ENCODE peak calls at places on chromosome 9, in ten cellular contexts. W is aorta, K is left ventricle myocardium inferior, B is OCI-LY7, U is NCI-H1930, L is choroid plexus epithelial cell, P is NCI-H2081, T is CD14-positive monocyte, N is sciatic nerve, X is right atrium auricular region. I is an unnamed sample.

GRCh38 chr9:22395585-22396205 is 50.9 kb upstream of the DMRTA1 start:
- DNase-seq in K (no peak), L (peak), T (no peak), U (no peak), X (no peak), N (no peak), B (no peak), P (no peak), W (no peak), I (no peak)

GRCh38 chr9:95763983-95764382 is 111.5 kb upstream of the ERCC6L2 start:
- DNase-seq in B (no peak), U (no peak), L (no peak), X (no peak), P (no peak), N (no peak), T (no peak), W (no peak), K (no peak), I (no peak)

GRCh38 chr9:131238402-131239021 is 37.8 kb downstream of the FAM78A start:
- DNase-seq in U (no peak), W (no peak), L (peak), B (no peak), K (peak), T (no peak), P (no peak), X (no peak), N (no peak), I (no peak)

GRCh38 chr9:99419099-99419498 is 197.0 kb downstream of the SEC61B start:
- DNase-seq in U (no peak), W (no peak), B (no peak), X (no peak), P (no peak), N (no peak), K (no peak), L (peak), T (no peak), I (no peak)

GRCh38 chr9:136951541-136952353 is at the start of gene LCN12:
- DNase-seq in N (no peak), P (no peak), B (no peak), L (no peak), U (no peak), T (no peak), K (no peak), W (no peak), X (no peak), I (peak)

GRCh38 chr9:12719431-12719830 is 26.2 kb downstream of the TYRP1 start:
- DNase-seq in X (no peak), N (no peak), K (no peak), U (no peak), T (no peak), B (peak), L (peak), P (peak), W (no peak), I (no peak)

GRCh38 chr9:100884518-100884917 is 144.0 kb upstream of the PLPPR1 start:
- DNase-seq in L (no peak), W (no peak), K (no peak), B (no peak), T (no peak), N (no peak), P (no peak), X (no peak), U (no peak), I (no peak)

GRCh38 chr9:130239741-130240241 is 25.8 kb upstream of the HMCN2 start:
- DNase-seq in X (no peak), B (no peak), W (no peak), N (no peak), P (no peak), K (no peak), T (no peak), U (no peak), L (no peak), I (no peak)

GRCh38 chr9:131776473-131776872 is 36.6 kb upstream of the RAPGEF1 start:
- DNase-seq in L (peak), B (peak), W (no peak), T (no peak), P (no peak), K (no peak), N (no peak), U (no peak), X (no peak), I (no peak)

GRCh38 chr9:128340691-128341434 is 536 bp downstream of the SLC27A4 start:
- DNase-seq in P (no peak), B (no peak), L (no peak), W (peak), T (no peak), K (no peak), N (no peak), X (no peak), U (no peak), I (no peak)

GRCh38 chr9:126117631-126118030 is 209.0 kb upstream of the MVB12B start:
- DNase-seq in B (no peak), T (no peak), N (peak), X (peak), L (no peak), K (no peak), P (no peak), W (no peak), U (no peak), I (no peak)

GRCh38 chr9:82488702-82489578 is 500.4 kb downstream of the SPATA31D1 start:
- DNase-seq in B (no peak), K (no peak), X (no peak), N (no peak), P (peak), L (peak), W (no peak), U (no peak), T (no peak), I (peak)

GRCh38 chr9:123349033-123349432 is 7.0 kb upstream of the CRB2 start:
- DNase-seq in T (no peak), N (no peak), U (no peak), L (no peak), P (no peak), X (no peak), W (no peak), K (no peak), B (no peak), I (no peak)

GRCh38 chr9:37218800-37219425 is 98.5 kb downstream of the ZCCHC7 start:
- DNase-seq in T (no peak), X (no peak), U (no peak), N (no peak), L (no peak), B (no peak), P (no peak), K (no peak), W (no peak), I (peak)

GRCh38 chr9:100583019-100583802 is 5.3 kb downstream of the CAVIN4 start:
- DNase-seq in K (no peak), W (no peak), P (no peak), N (no peak), T (no peak), X (no peak), U (no peak), B (no peak), L (no peak), I (no peak)

GRCh38 chr9:462611-463010 is 247.9 kb downstream of the DOCK8 start:
- DNase-seq in U (no peak), B (no peak), L (no peak), N (no peak), P (no peak), K (no peak), T (no peak), X (no peak), W (no peak), I (no peak)

GRCh38 chr9:74874220-74874619 is 13.5 kb downstream of the TRPM6 start:
- DNase-seq in U (no peak), X (no peak), T (no peak), B (no peak), L (no peak), P (no peak), K (no peak), N (no peak), W (no peak), I (no peak)

GRCh38 chr9:37412431-37413151 is 9.9 kb upstream of the GRHPR start:
- DNase-seq in B (peak), P (no peak), N (no peak), K (no peak), U (no peak), T (no peak), X (no peak), W (peak), L (peak), I (no peak)

GRCh38 chr9:126805546-126806262 is 864 bp downstream of the ZBTB43 start:
- DNase-seq in L (peak), X (peak), U (no peak), W (peak), B (peak), T (peak), K (peak), P (no peak), N (no peak), I (peak)

GRCh38 chr9:130680836-130681768 is 12.5 kb upstream of the EXOSC2 start:
- DNase-seq in B (peak), P (peak), X (peak), U (peak), N (peak), L (peak), T (peak), K (peak), W (peak), I (peak)

GRCh38 chr9:113656771-113657670 is 193.5 kb downstream of the RGS3 start:
- DNase-seq in T (no peak), N (peak), K (no peak), U (no peak), L (no peak), B (no peak), P (no peak), W (no peak), X (no peak), I (no peak)

GRCh38 chr9:74361508-74361907 is 135.6 kb upstream of the RORB start:
- DNase-seq in P (no peak), X (no peak), T (no peak), W (no peak), U (no peak), B (no peak), K (no peak), N (no peak), L (no peak), I (no peak)

GRCh38 chr9:124894741-124895170 is 32.8 kb downstream of the ARPC5L start:
- DNase-seq in B (peak), T (no peak), W (no peak), K (no peak), L (peak), U (no peak), N (no peak), X (no peak), P (no peak), I (no peak)

GRCh38 chr9:90999425-91000397 is 198.1 kb downstream of the SYK start:
- DNase-seq in P (peak), U (peak), X (no peak), N (no peak), K (no peak), T (no peak), B (no peak), L (no peak), W (no peak), I (no peak)

GRCh38 chr9:401223-401622 is 186.6 kb downstream of the DOCK8 start:
- DNase-seq in T (no peak), U (no peak), K (no peak), L (no peak), N (no peak), P (no peak), W (no peak), B (no peak), X (no peak), I (no peak)

GRCh38 chr9:125189011-125189360 is 617 bp downstream of the PPP6C start:
- DNase-seq in N (peak), U (no peak), P (no peak), T (peak), B (peak), K (peak), X (no peak), W (peak), L (peak), I (no peak)

GRCh38 chr9:83986765-83987401 is 6.3 kb downstream of the RMI1 start:
- DNase-seq in L (peak), K (no peak), B (no peak), U (no peak), N (no peak), W (no peak), X (no peak), P (peak), T (no peak), I (no peak)

GRCh38 chr9:105760053-105760452 is 65.7 kb downstream of the TMEM38B start:
- DNase-seq in U (no peak), T (no peak), P (no peak), K (no peak), N (no peak), X (no peak), B (no peak), W (no peak), L (peak), I (no peak)

GRCh38 chr9:109401990-109402318 is 81.1 kb upstream of the EPB41L4B start:
- DNase-seq in X (no peak), L (no peak), N (no peak), B (no peak), U (no peak), K (no peak), T (no peak), W (no peak), P (no peak), I (no peak)

GRCh38 chr9:79131876-79132377 is 439.8 kb upstream of the TLE4 start:
- DNase-seq in X (no peak), U (no peak), K (no peak), L (no peak), T (no peak), P (no peak), W (no peak), N (no peak), B (no peak), I (no peak)

GRCh38 chr9:135023389-135023788 is 64.1 kb upstream of the OLFM1 start:
- DNase-seq in L (peak), N (no peak), T (no peak), X (no peak), P (no peak), K (no peak), B (no peak), W (no peak), U (no peak), I (no peak)

GRCh38 chr9:80954521-80954920 is 734.8 kb downstream of the TLE1 start:
- DNase-seq in N (no peak), T (no peak), K (no peak), L (peak), B (no peak), X (no peak), P (no peak), W (no peak), U (no peak), I (no peak)

GRCh38 chr9:17116400-17116837 is 18.4 kb upstream of the CNTLN start:
- DNase-seq in L (peak), T (no peak), B (peak), K (no peak), U (no peak), W (no peak), N (no peak), P (peak), X (no peak), I (no peak)

GRCh38 chr9:121499427-121500164 is at the start of gene GGTA1:
- DNase-seq in L (peak), W (peak), P (peak), X (peak), T (peak), B (no peak), K (peak), N (peak), U (no peak), I (peak)

GRCh38 chr9:132572921-132573320 is 9.5 kb upstream of the BARHL1 start:
- DNase-seq in P (no peak), W (no peak), T (no peak), N (no peak), X (no peak), L (no peak), K (no peak), U (no peak), B (no peak), I (no peak)

GRCh38 chr9:76151267-76151666 is 243.0 kb downstream of the RFK start:
- DNase-seq in U (no peak), X (no peak), T (no peak), K (no peak), N (no peak), P (no peak), L (no peak), W (no peak), B (no peak), I (no peak)

GRCh38 chr9:76394896-76395244 is 644 bp upstream of the RFK start:
- DNase-seq in T (peak), P (peak), W (no peak), K (peak), X (peak), B (peak), U (peak), L (no peak), N (peak), I (peak)

GRCh38 chr9:135536166-135536565 is 9.8 kb upstream of the OBP2A start:
- DNase-seq in N (peak), B (no peak), T (no peak), U (no peak), L (peak), K (no peak), P (no peak), W (no peak), X (no peak), I (no peak)

I was measured in left cardiac atrium.